ENCODE peak calls at places on chromosomes 6 and 20, in nine cellular contexts. One of them, this sample, is unnamed.

GRCh38 chr6:49987749-49988148 is 18.3 kb upstream of the DEFB113 start:
- DNase-seq in astrocyte of the spinal cord: no peak
- DNase-seq in caudate nucleus: no peak
- DNase-seq in CD8-positive, alpha-beta memory T cell: no peak
- DNase-seq in cardiac muscle cell: no peak
- DNase-seq in HS-27A: no peak
- DNase-seq in omental fat pad: no peak
- DNase-seq in heart right ventricle: no peak
- DNase-seq in fibroblast of gingiva: no peak
- DNase-seq in this sample: no peak

GRCh38 chr6:168737481-168737880 is 296.5 kb downstream of the SMOC2 start:
- DNase-seq in caudate nucleus: no peak
- DNase-seq in HS-27A: no peak
- DNase-seq in cardiac muscle cell: no peak
- DNase-seq in omental fat pad: no peak
- DNase-seq in heart right ventricle: no peak
- DNase-seq in astrocyte of the spinal cord: no peak
- DNase-seq in fibroblast of gingiva: no peak
- DNase-seq in CD8-positive, alpha-beta memory T cell: no peak
- DNase-seq in this sample: no peak

GRCh38 chr20:32966881-32967781 is 37.1 kb downstream of the SUN5 start:
- DNase-seq in heart right ventricle: no peak
- DNase-seq in HS-27A: no peak
- DNase-seq in cardiac muscle cell: no peak
- DNase-seq in fibroblast of gingiva: no peak
- DNase-seq in caudate nucleus: no peak
- DNase-seq in CD8-positive, alpha-beta memory T cell: peak; percentile 72
- DNase-seq in astrocyte of the spinal cord: no peak
- DNase-seq in omental fat pad: no peak
- DNase-seq in this sample: peak; percentile 39

GRCh38 chr20:1490643-1491042 is 577 bp downstream of the SIRPB2 start:
- DNase-seq in astrocyte of the spinal cord: no peak
- DNase-seq in fibroblast of gingiva: no peak
- DNase-seq in CD8-positive, alpha-beta memory T cell: no peak
- DNase-seq in omental fat pad: no peak
- DNase-seq in heart right ventricle: no peak
- DNase-seq in caudate nucleus: no peak
- DNase-seq in cardiac muscle cell: no peak
- DNase-seq in HS-27A: no peak
- DNase-seq in this sample: no peak

GRCh38 chr6:449486-450419 is 58.2 kb downstream of the IRF4 start:
- DNase-seq in caudate nucleus: no peak
- DNase-seq in omental fat pad: no peak
- DNase-seq in astrocyte of the spinal cord: no peak
- DNase-seq in fibroblast of gingiva: no peak
- DNase-seq in cardiac muscle cell: no peak
- DNase-seq in CD8-positive, alpha-beta memory T cell: no peak
- DNase-seq in HS-27A: no peak
- DNase-seq in heart right ventricle: no peak
- DNase-seq in this sample: no peak

GRCh38 chr20:10910535-10911239 is 236.9 kb upstream of the JAG1 start:
- DNase-seq in astrocyte of the spinal cord: peak; percentile 39
- DNase-seq in heart right ventricle: peak; percentile 57
- DNase-seq in omental fat pad: no peak
- DNase-seq in CD8-positive, alpha-beta memory T cell: no peak
- DNase-seq in caudate nucleus: no peak
- DNase-seq in HS-27A: no peak
- DNase-seq in cardiac muscle cell: no peak
- DNase-seq in fibroblast of gingiva: no peak
- DNase-seq in this sample: no peak

GRCh38 chr20:23920408-23920780 is 40.8 kb upstream of the CST5 start:
- DNase-seq in omental fat pad: no peak
- DNase-seq in astrocyte of the spinal cord: no peak
- DNase-seq in caudate nucleus: no peak
- DNase-seq in heart right ventricle: no peak
- DNase-seq in CD8-positive, alpha-beta memory T cell: no peak
- DNase-seq in cardiac muscle cell: no peak
- DNase-seq in fibroblast of gingiva: no peak
- DNase-seq in HS-27A: no peak
- DNase-seq in this sample: no peak

GRCh38 chr20:40682104-40683045 is 6.7 kb downstream of the MAFB start:
- DNase-seq in caudate nucleus: no peak
- DNase-seq in CD8-positive, alpha-beta memory T cell: no peak
- DNase-seq in fibroblast of gingiva: peak; percentile 17
- DNase-seq in cardiac muscle cell: no peak
- DNase-seq in astrocyte of the spinal cord: no peak
- DNase-seq in heart right ventricle: no peak
- DNase-seq in omental fat pad: no peak
- DNase-seq in HS-27A: no peak
- DNase-seq in this sample: no peak

GRCh38 chr20:1838479-1839279 is 56.5 kb upstream of the SIRPA start:
- DNase-seq in astrocyte of the spinal cord: no peak
- DNase-seq in omental fat pad: no peak
- DNase-seq in caudate nucleus: no peak
- DNase-seq in CD8-positive, alpha-beta memory T cell: no peak
- DNase-seq in heart right ventricle: no peak
- DNase-seq in fibroblast of gingiva: no peak
- DNase-seq in HS-27A: no peak
- DNase-seq in cardiac muscle cell: no peak
- DNase-seq in this sample: no peak

GRCh38 chr6:30963641-30964040 is 19.9 kb upstream of the MUC21 start:
- DNase-seq in HS-27A: no peak
- DNase-seq in heart right ventricle: no peak
- DNase-seq in omental fat pad: no peak
- DNase-seq in CD8-positive, alpha-beta memory T cell: no peak
- DNase-seq in astrocyte of the spinal cord: peak; percentile 67
- DNase-seq in cardiac muscle cell: no peak
- DNase-seq in caudate nucleus: peak; percentile 57
- DNase-seq in fibroblast of gingiva: no peak
- DNase-seq in this sample: no peak

GRCh38 chr6:90110971-90111370 is 185.7 kb downstream of the BACH2 start:
- DNase-seq in astrocyte of the spinal cord: no peak
- DNase-seq in fibroblast of gingiva: no peak
- DNase-seq in caudate nucleus: no peak
- DNase-seq in cardiac muscle cell: no peak
- DNase-seq in omental fat pad: no peak
- DNase-seq in HS-27A: no peak
- DNase-seq in CD8-positive, alpha-beta memory T cell: peak; percentile 82
- DNase-seq in heart right ventricle: no peak
- DNase-seq in this sample: peak; percentile 74

GRCh38 chr6:62570372-62570771 is 284.3 kb upstream of the KHDRBS2 start:
- DNase-seq in caudate nucleus: no peak
- DNase-seq in HS-27A: no peak
- DNase-seq in cardiac muscle cell: no peak
- DNase-seq in fibroblast of gingiva: no peak
- DNase-seq in heart right ventricle: no peak
- DNase-seq in astrocyte of the spinal cord: no peak
- DNase-seq in CD8-positive, alpha-beta memory T cell: no peak
- DNase-seq in omental fat pad: no peak
- DNase-seq in this sample: no peak

GRCh38 chr20:33859157-33859695 is 48.1 kb downstream of the CHMP4B start:
- DNase-seq in caudate nucleus: no peak
- DNase-seq in astrocyte of the spinal cord: no peak
- DNase-seq in cardiac muscle cell: no peak
- DNase-seq in CD8-positive, alpha-beta memory T cell: peak; percentile 21
- DNase-seq in fibroblast of gingiva: no peak
- DNase-seq in HS-27A: no peak
- DNase-seq in omental fat pad: no peak
- DNase-seq in heart right ventricle: no peak
- DNase-seq in this sample: peak; percentile 25

GRCh38 chr6:170102038-170102437 is 188.8 kb downstream of the DLL1 start:
- DNase-seq in caudate nucleus: no peak
- DNase-seq in HS-27A: no peak
- DNase-seq in cardiac muscle cell: no peak
- DNase-seq in fibroblast of gingiva: no peak
- DNase-seq in heart right ventricle: peak; percentile 0
- DNase-seq in omental fat pad: peak; percentile 6
- DNase-seq in astrocyte of the spinal cord: no peak
- DNase-seq in CD8-positive, alpha-beta memory T cell: no peak
- DNase-seq in this sample: no peak

GRCh38 chr6:146803601-146804000 is 204.8 kb downstream of the ADGB start:
- DNase-seq in CD8-positive, alpha-beta memory T cell: no peak
- DNase-seq in caudate nucleus: no peak
- DNase-seq in fibroblast of gingiva: no peak
- DNase-seq in HS-27A: no peak
- DNase-seq in cardiac muscle cell: no peak
- DNase-seq in omental fat pad: no peak
- DNase-seq in astrocyte of the spinal cord: no peak
- DNase-seq in heart right ventricle: no peak
- DNase-seq in this sample: no peak

GRCh38 chr20:1702288-1702687 is 44.7 kb upstream of the SIRPG start:
- DNase-seq in heart right ventricle: no peak
- DNase-seq in fibroblast of gingiva: no peak
- DNase-seq in caudate nucleus: no peak
- DNase-seq in HS-27A: no peak
- DNase-seq in omental fat pad: no peak
- DNase-seq in cardiac muscle cell: no peak
- DNase-seq in CD8-positive, alpha-beta memory T cell: no peak
- DNase-seq in astrocyte of the spinal cord: peak; percentile 1
- DNase-seq in this sample: no peak

GRCh38 chr6:25329982-25330381 is 50.8 kb downstream of the CARMIL1 start:
- DNase-seq in astrocyte of the spinal cord: no peak
- DNase-seq in fibroblast of gingiva: no peak
- DNase-seq in HS-27A: no peak
- DNase-seq in cardiac muscle cell: no peak
- DNase-seq in CD8-positive, alpha-beta memory T cell: no peak
- DNase-seq in caudate nucleus: no peak
- DNase-seq in heart right ventricle: no peak
- DNase-seq in omental fat pad: no peak
- DNase-seq in this sample: no peak

GRCh38 chr6:22392711-22393110 is 95.9 kb upstream of the PRL start:
- DNase-seq in omental fat pad: no peak
- DNase-seq in astrocyte of the spinal cord: peak; percentile 56
- DNase-seq in HS-27A: no peak
- DNase-seq in CD8-positive, alpha-beta memory T cell: no peak
- DNase-seq in cardiac muscle cell: no peak
- DNase-seq in caudate nucleus: no peak
- DNase-seq in heart right ventricle: no peak
- DNase-seq in fibroblast of gingiva: no peak
- DNase-seq in this sample: no peak

GRCh38 chr20:6311841-6312655 is 189.2 kb upstream of the FERMT1 start:
- DNase-seq in CD8-positive, alpha-beta memory T cell: no peak
- DNase-seq in fibroblast of gingiva: no peak
- DNase-seq in heart right ventricle: no peak
- DNase-seq in omental fat pad: no peak
- DNase-seq in astrocyte of the spinal cord: peak; percentile 4
- DNase-seq in cardiac muscle cell: no peak
- DNase-seq in HS-27A: no peak
- DNase-seq in caudate nucleus: no peak
- DNase-seq in this sample: no peak

GRCh38 chr6:155418017-155418749 is 37.5 kb downstream of the NOX3 start:
- DNase-seq in heart right ventricle: peak; percentile 48
- DNase-seq in omental fat pad: no peak
- DNase-seq in HS-27A: no peak
- DNase-seq in cardiac muscle cell: no peak
- DNase-seq in fibroblast of gingiva: peak; percentile 90
- DNase-seq in caudate nucleus: no peak
- DNase-seq in astrocyte of the spinal cord: peak; percentile 85
- DNase-seq in CD8-positive, alpha-beta memory T cell: peak; percentile 53
- DNase-seq in this sample: peak; percentile 57

This sample was measured in activated naive CD8-positive, alpha-beta T cell treated with anti-CD3 and anti-CD28 coated beads, Interleukin-2, amount 50 U/mL, for 24 hours.